ENCODE peak calls at places on chromosomes 6 and 20, in five cellular contexts. I is heart right ventricle, D is uterus, Y is foreskin fibroblast, B is WTC11. H is an unnamed sample.

GRCh38 chr20:37914672-37915433 is 11.9 kb downstream of the VSTM2L start:
- DNase-seq in I (no peak), Y (peak), D (peak), B (peak), H (peak)

GRCh38 chr20:2794202-2794748 is 6.2 kb downstream of the CPXM1 start:
- DNase-seq in I (no peak), Y (no peak), D (no peak), B (no peak), H (no peak)

GRCh38 chr20:63656451-63656850 is 1.7 kb upstream of the RTEL1 start:
- DNase-seq in I (no peak), Y (peak), B (no peak), D (no peak), H (no peak)

GRCh38 chr20:62583424-62583920 is 58.8 kb upstream of the SLCO4A1 start:
- DNase-seq in I (no peak), D (no peak), B (no peak), Y (peak), H (no peak)

GRCh38 chr6:142387997-142388815 is 86.4 kb downstream of the ADGRG6 start:
- DNase-seq in Y (peak), I (no peak), D (no peak), B (no peak), H (no peak)

GRCh38 chr6:33373950-33374349 is 17.7 kb upstream of the KIFC1 start:
- DNase-seq in I (no peak), D (no peak), Y (no peak), B (no peak), H (no peak)

GRCh38 chr20:33822423-33822822 is 11.3 kb downstream of the CHMP4B start:
- DNase-seq in Y (no peak), B (no peak), I (no peak), D (no peak), H (no peak)

GRCh38 chr6:30719356-30719755 is 796 bp upstream of the TUBB start:
- DNase-seq in D (no peak), I (no peak), B (no peak), Y (no peak), H (no peak)

GRCh38 chr6:21457647-21458046 is 135.9 kb upstream of the SOX4 start:
- DNase-seq in I (no peak), D (no peak), B (no peak), Y (no peak), H (no peak)

GRCh38 chr6:142764306-142764705 is 180.7 kb downstream of the HIVEP2 start:
- DNase-seq in Y (peak), D (no peak), B (no peak), I (no peak), H (no peak)

GRCh38 chr6:35453236-35453635 is 1.1 kb downstream of the FANCE start:
- DNase-seq in D (no peak), B (no peak), Y (no peak), I (no peak), H (no peak)

GRCh38 chr6:117495873-117496272 is 13.4 kb downstream of the DCBLD1 start:
- DNase-seq in I (no peak), D (no peak), Y (peak), B (no peak), H (no peak)

GRCh38 chr6:147170269-147170668 is 33.9 kb upstream of the STXBP5 start:
- DNase-seq in Y (peak), D (no peak), B (no peak), I (no peak), H (no peak)

GRCh38 chr20:21981607-21982344 is 276.3 kb downstream of the PAX1 start:
- DNase-seq in I (no peak), B (no peak), D (no peak), Y (peak), H (no peak)

GRCh38 chr20:17505664-17506517 is 25.3 kb downstream of the BFSP1 start:
- DNase-seq in B (no peak), I (no peak), Y (peak), D (no peak), H (no peak)

GRCh38 chr20:52275243-52275817 is 83.8 kb upstream of the ZFP64 start:
- DNase-seq in Y (no peak), D (no peak), I (no peak), B (no peak), H (no peak)

GRCh38 chr6:25998379-25998778 is 35.8 kb downstream of the TRIM38 start:
- DNase-seq in D (no peak), Y (no peak), B (no peak), I (no peak), H (no peak)

GRCh38 chr6:11133281-11133680 is 21.8 kb upstream of the ERVFRD-1 start:
- DNase-seq in D (no peak), I (no peak), B (no peak), Y (no peak), H (no peak)

GRCh38 chr20:19944772-19945459 is 72.2 kb upstream of the NAA20 start:
- DNase-seq in D (no peak), Y (peak), B (no peak), I (no peak), H (no peak)

GRCh38 chr20:63504642-63505041 is 5.8 kb upstream of the EEF1A2 start:
- DNase-seq in D (no peak), B (no peak), I (no peak), Y (no peak), H (no peak)

GRCh38 chr6:109783245-109783990 is 92.3 kb downstream of the FIG4 start:
- DNase-seq in Y (peak), D (no peak), I (no peak), B (peak), H (no peak)

GRCh38 chr6:38509713-38510112 is 130.0 kb downstream of the BTBD9 start:
- DNase-seq in I (no peak), B (no peak), Y (peak), D (no peak), H (no peak)

GRCh38 chr20:52305843-52306242 is 114.3 kb upstream of the ZFP64 start:
- DNase-seq in Y (no peak), D (no peak), I (no peak), B (no peak), H (no peak)

GRCh38 chr6:148550569-148550968 is 196.3 kb upstream of the UST start:
- DNase-seq in I (no peak), Y (no peak), B (no peak), D (no peak), H (no peak)

GRCh38 chr6:100347901-100348550 is 116.7 kb downstream of the SIM1 start:
- DNase-seq in Y (peak), D (no peak), B (no peak), I (no peak), H (no peak)

GRCh38 chr20:1792274-1792673 is 102.9 kb upstream of the SIRPA start:
- DNase-seq in D (no peak), Y (no peak), I (no peak), B (no peak), H (no peak)

GRCh38 chr6:106134087-106134770 is 48.1 kb downstream of the PRDM1 start:
- DNase-seq in D (no peak), Y (no peak), B (no peak), I (no peak), H (no peak)

GRCh38 chr6:143700684-143701342 is 23.0 kb downstream of the PHACTR2 start:
- DNase-seq in Y (peak), D (no peak), B (no peak), I (no peak), H (no peak)

GRCh38 chr20:57809661-57810172 is 99.9 kb upstream of the PMEPA1 start:
- DNase-seq in I (peak), B (no peak), Y (peak), D (no peak), H (no peak)

GRCh38 chr20:53070224-53070623 is 98.1 kb downstream of the TSHZ2 start:
- DNase-seq in D (no peak), Y (no peak), I (no peak), B (no peak), H (no peak)

GRCh38 chr6:44542401-44543116 is 155.1 kb downstream of the CDC5L start:
- DNase-seq in D (no peak), B (peak), I (no peak), Y (peak), H (no peak)

GRCh38 chr20:59666586-59666985 is 62.2 kb downstream of the PHACTR3 start:
- DNase-seq in B (no peak), D (no peak), Y (no peak), I (no peak), H (no peak)

GRCh38 chr6:140078552-140079126 is 704.2 kb upstream of the CITED2 start:
- DNase-seq in Y (peak), I (no peak), B (no peak), D (no peak), H (no peak)

DNA sequence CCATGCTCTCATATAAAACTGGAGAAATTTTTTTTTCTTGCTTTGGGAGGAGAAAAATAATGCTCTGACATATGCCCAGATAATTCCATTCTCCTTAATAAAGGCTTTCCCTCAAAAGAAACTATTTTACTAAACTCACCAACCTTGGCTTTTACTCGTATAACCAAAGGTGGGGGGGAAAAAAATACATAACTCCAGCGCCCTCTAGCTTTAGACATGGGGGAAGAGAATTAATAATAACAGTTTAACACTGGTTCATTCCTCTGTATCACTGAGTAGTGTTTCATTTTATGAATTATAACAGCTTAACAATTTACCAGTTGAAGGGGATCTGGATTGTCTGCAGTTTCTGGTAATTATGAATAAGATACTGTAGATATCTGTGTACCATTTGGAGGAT is 1226.1 kb downstream of the GRIK2 start:
- DNase-seq in D (no peak), I (no peak), B (no peak), Y (no peak), H (no peak)
- TF ChIP-seq CTCF in D (no peak), I (no peak), B (peak), Y (peak), H (peak)

GRCh38 chr6:6583836-6584235 is 4.7 kb upstream of the LY86 start:
- DNase-seq in B (no peak), I (no peak), D (no peak), Y (no peak), H (no peak)

GRCh38 chr6:6586167-6586566 is 2.4 kb upstream of the LY86 start:
- DNase-seq in Y (no peak), I (no peak), B (no peak), D (no peak), H (no peak)

GRCh38 chr6:6586671-6587526 is 1.6 kb upstream of the LY86 start:
- DNase-seq in Y (no peak), I (no peak), B (no peak), D (no peak), H (no peak)

GRCh38 chr6:6584310-6585002 is 4.1 kb upstream of the LY86 start:
- DNase-seq in Y (no peak), D (no peak), I (no peak), B (no peak), H (no peak)

GRCh38 chr6:6585003-6585311 is 3.6 kb upstream of the LY86 start:
- DNase-seq in B (no peak), Y (no peak), D (no peak), I (no peak), H (no peak)
- TF ChIP-seq CTCF in B (no peak), Y (no peak), D (no peak), I (no peak), H (no peak)

GRCh38 chr6:137952247-137952646 is 85.2 kb downstream of the TNFAIP3 start:
- DNase-seq in I (no peak), B (no peak), Y (no peak), D (no peak), H (no peak)

GRCh38 chr6:137954253-137954652 is 87.2 kb downstream of the TNFAIP3 start:
- DNase-seq in I (no peak), B (no peak), Y (no peak), D (no peak), H (no peak)

GRCh38 chr6:137950581-137950980 is 83.5 kb downstream of the TNFAIP3 start:
- DNase-seq in B (no peak), D (no peak), Y (no peak), I (no peak), H (no peak)

GRCh38 chr6:137949686-137950390 is 82.8 kb downstream of the TNFAIP3 start:
- DNase-seq in I (no peak), B (no peak), D (no peak), Y (no peak), H (no peak)

DNA sequence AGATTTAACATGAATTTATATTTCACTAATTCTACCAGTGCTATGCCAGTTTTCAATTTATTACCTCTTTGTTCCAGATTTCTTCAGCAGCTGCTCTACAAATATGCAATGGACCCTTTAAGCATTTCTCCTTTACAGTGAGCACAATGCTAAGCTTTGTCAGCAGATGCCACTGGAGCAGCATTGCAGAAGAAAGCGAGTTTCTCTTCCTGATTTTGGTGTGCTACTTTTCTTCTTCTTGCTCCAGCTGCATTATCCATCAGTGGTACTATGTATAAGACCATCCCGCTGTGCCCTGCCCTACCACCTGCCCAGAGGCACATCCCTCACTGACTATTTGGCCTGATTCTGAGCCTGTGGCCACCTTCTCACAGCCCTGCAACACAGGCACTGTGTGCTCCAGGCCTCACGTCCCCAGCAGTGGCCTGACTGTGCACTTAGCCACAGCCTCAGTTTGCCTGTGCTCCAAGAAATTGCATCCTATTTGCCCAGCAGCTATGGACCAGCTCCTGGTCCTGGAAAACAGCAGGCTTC is 84.1 kb downstream of the TNFAIP3 start:
- DNase-seq in I (no peak), Y (no peak), D (no peak), B (no peak), H (no peak)
- TF ChIP-seq CTCF in I (no peak), Y (no peak), D (no peak), B (no peak), H (no peak)

DNA sequence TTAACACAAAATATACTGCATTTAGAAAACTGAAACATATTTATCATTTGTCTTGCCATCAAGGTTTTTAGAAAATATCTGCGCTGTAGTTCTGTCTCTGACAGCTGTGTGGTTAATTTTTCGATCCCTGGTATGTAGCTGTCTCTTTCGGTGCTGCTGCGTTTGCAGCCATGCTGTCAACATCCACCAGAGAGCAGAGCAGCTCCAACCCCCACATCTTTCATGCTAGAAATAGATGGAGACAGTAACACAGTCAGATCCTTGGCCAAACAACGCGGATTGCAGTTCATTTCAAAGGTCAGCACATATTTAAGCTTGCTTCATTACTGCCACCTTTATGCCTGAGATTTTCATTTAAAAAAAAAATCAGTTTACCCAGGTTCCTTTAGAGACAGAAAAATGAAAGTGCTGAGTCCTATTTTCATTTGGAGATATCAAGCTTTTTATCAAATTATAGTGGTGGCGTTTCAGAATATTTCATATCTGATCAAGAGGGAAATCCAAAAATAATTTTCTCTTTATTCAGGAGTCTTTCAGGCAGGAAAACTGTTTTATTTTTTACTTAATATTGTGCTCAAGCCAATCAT is 157.7 kb upstream of the MMS22L start:
- DNase-seq in I (no peak), Y (peak), D (no peak), B (peak), H (no peak)
- TF ChIP-seq CTCF in I (no peak), Y (peak), D (no peak), B (no peak), H (peak)

GRCh38 chr6:4192173-4192572 is 56.8 kb upstream of the ECI2 start:
- DNase-seq in Y (no peak), I (no peak), D (no peak), B (no peak), H (no peak)
- TF ChIP-seq CTCF in Y (no peak), I (no peak), D (no peak), B (no peak), H (no peak)

GRCh38 chr6:66555082-66555481 is 848.1 kb upstream of the EYS start:
- DNase-seq in Y (no peak), B (no peak), D (no peak), I (no peak), H (no peak)

GRCh38 chr6:66556936-66557335 is 849.9 kb upstream of the EYS start:
- DNase-seq in D (no peak), Y (peak), B (no peak), I (no peak), H (no peak)

GRCh38 chr6:66561479-66561878 is 854.5 kb upstream of the EYS start:
- DNase-seq in D (no peak), B (no peak), Y (no peak), I (no peak), H (no peak)

DNA sequence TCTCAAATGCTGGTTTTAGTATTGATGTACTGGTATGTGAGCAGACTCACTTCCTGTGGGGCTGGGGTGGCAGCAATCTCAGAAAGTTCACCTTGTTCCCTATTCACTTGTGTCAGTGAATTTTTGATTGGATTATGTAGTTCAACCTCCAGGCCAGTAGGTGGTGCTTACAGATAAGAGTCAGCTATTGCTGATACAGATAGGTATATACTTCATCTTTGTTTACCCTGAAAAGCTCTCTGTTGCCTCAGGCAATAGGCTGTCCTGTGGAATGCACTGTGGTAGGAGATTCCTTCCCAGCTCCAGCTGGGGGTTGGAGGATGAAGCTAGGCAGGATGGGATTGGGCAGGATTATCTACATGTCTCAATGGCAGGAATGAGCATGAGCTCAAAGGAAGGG is 851.2 kb upstream of the EYS start:
- DNase-seq in I (no peak), B (no peak), D (no peak), Y (no peak), H (no peak)
- TF ChIP-seq CTCF in I (no peak), B (no peak), D (no peak), Y (no peak), H (peak)

GRCh38 chr6:158958504-158959386 is 41.3 kb downstream of the RSPH3 start:
- DNase-seq in I (no peak), Y (no peak), B (no peak), D (no peak), H (no peak)
- TF ChIP-seq CTCF in I (no peak), Y (no peak), B (no peak), D (no peak), H (no peak)

DNA sequence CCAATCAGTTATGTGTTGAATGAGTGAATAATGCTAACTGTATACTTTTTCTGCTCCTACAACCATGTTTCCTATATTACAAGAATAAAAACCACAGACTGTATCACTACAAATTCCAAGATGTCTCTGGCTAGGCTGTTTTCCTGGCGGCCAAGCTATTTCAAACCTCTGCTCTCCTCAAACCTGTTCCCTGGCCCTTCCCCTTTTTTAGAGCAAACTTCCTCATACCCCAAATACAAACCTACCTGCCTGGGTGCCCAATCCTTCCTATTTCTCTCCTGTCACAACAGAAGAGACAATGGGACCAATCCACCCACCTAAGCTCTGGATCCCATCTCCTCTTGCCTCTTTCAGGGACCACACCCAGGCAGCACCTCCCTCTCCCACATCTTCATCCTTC is 7.5 kb downstream of the TOMM34 start:
- DNase-seq in D (no peak), I (no peak), Y (no peak), B (no peak), H (no peak)
- TF ChIP-seq CTCF in D (no peak), I (no peak), Y (no peak), B (no peak), H (no peak)

DNA sequence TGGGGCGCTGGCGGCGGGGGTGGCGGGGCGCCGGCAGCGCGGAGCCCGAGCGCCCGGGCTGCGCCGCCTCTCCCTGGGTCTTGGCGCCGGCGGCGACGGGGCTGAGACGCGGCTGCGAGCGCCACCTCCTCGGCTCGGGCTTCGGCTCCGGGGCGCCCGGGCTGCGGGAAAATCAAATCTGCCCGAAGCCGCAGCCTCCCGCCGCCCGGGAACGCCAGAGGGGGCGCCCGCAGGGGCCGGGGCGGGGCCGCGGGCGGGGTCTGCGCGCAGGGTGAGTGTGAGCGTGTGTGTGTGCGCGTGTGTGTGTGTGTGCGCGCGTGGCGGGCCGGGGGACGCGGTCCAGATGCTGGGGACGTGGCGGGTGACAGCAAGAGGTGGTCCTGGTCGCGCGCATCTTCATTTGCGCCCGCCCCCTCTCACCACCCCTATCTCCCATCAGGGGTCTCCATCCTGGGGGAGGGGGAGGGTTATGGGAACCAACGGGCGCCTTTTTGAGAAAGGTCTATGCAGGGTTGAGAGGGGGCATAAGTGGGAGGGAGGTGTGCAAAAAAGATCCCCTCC is 655 bp upstream of the CPNE5 start:
- DNase-seq in B (peak), I (peak), D (peak), Y (peak), H (peak)
- TF ChIP-seq CTCF in B (no peak), I (no peak), D (no peak), Y (no peak), H (peak)

H was measured in progenitor cell of endocrine pancreas.